ENCODE peak calls at places on chromosomes 1 and 21, in four cellular contexts. K is ELF-1; U is stomach; E is activated naive CD4-positive, alpha-beta T cell. P is an unnamed sample.

GRCh38 chr1:58597991-58598390 is 20.9 kb upstream of the TACSTD2 start:
- DNase-seq in K (no peak), U (no peak), E (no peak), P (no peak)

GRCh38 chr1:76871355-76871974 is 4.2 kb downstream of the ST6GALNAC5 start:
- DNase-seq in K (no peak), U (no peak), E (no peak), P (no peak)

GRCh38 chr21:44742418-44743153 is 31.2 kb upstream of the TSPEAR start:
- DNase-seq in K (no peak), U (no peak), E (no peak), P (no peak)

GRCh38 chr1:112866151-112866550 is 89.8 kb downstream of the SLC16A1 start:
- DNase-seq in K (peak), U (no peak), E (no peak), P (no peak)

GRCh38 chr21:35663856-35664606 is 396.3 kb downstream of the SETD4 start:
- DNase-seq in K (no peak), U (no peak), E (no peak), P (no peak)

GRCh38 chr1:243325305-243325890 is 69.6 kb downstream of the SDCCAG8 start:
- DNase-seq in K (no peak), U (no peak), E (no peak), P (no peak)

GRCh38 chr1:176989023-176989422 is 175.5 kb downstream of the ASTN1 start:
- DNase-seq in K (no peak), U (no peak), E (no peak), P (no peak)

GRCh38 chr1:226679853-226680516 is 59.1 kb downstream of the ITPKB start:
- DNase-seq in K (peak), U (peak), E (peak), P (peak)

P was measured in CD8-positive, alpha-beta T cell.